ENCODE peak calls at places on chromosomes 1 and 21, in six cellular contexts. Q, I, N, D, H and S are unnamed samples. For H3K36me3, the result is how much of the 10 kb centered on the place peaks cover.

GRCh38 chr1:183242556-183242955 is 56.5 kb downstream of the LAMC2 start:
- DNase-seq in Q (no peak), I (no peak), N (no peak), D (no peak), H (no peak), S (no peak)

GRCh38 chr1:162882248-162882666 is 21.3 kb upstream of the CCDC190 start:
- DNase-seq in Q (no peak), I (no peak), N (no peak), D (no peak), H (no peak), S (no peak)

GRCh38 chr1:240790851-240791250 is 178.9 kb upstream of the GREM2 start:
- DNase-seq in Q (no peak), I (no peak), N (no peak), D (no peak), H (no peak), S (no peak)

GRCh38 chr1:14138135-14138506 is 438.1 kb downstream of the PRDM2 start:
- DNase-seq in Q (peak), I (no peak), N (no peak), D (no peak), H (no peak), S (no peak)

GRCh38 chr1:63917571-63918394 is 144.0 kb downstream of the ROR1 start:
- DNase-seq in Q (peak), I (no peak), N (no peak), D (no peak), H (no peak), S (no peak)

GRCh38 chr1:162562452-162562828 is 918 bp downstream of the UAP1 start:
- DNase-seq in Q (peak), I (no peak), N (peak), D (peak), H (no peak), S (no peak)

GRCh38 chr1:221284028-221284427 is 404.8 kb downstream of the HLX start:
- DNase-seq in Q (peak), I (no peak), N (no peak), D (no peak), H (no peak), S (no peak)

GRCh38 chr1:195376190-195376589 is 1232.0 kb downstream of the KCNT2 start:
- DNase-seq in Q (peak), I (no peak), N (no peak), D (no peak), H (no peak), S (no peak)

GRCh38 chr1:32623775-32624174 is 26.6 kb downstream of the ZBTB8OS start:
- DNase-seq in Q (no peak), I (no peak), N (no peak), D (no peak), H (no peak), S (no peak)

GRCh38 chr1:198771562-198772153 is 132.8 kb downstream of the PTPRC start:
- DNase-seq in Q (peak), I (no peak), N (no peak), D (no peak), H (no peak), S (no peak)

GRCh38 chr1:203621559-203622130 is 5.0 kb upstream of the ATP2B4 start:
- DNase-seq in Q (peak), I (no peak), N (no peak), D (peak), H (no peak), S (no peak)

GRCh38 chr1:28045777-28046176 is 42.6 kb downstream of the EYA3 start:
- DNase-seq in Q (no peak), I (no peak), N (no peak), D (no peak), H (no peak), S (no peak)

GRCh38 chr1:107933736-107934135 is 31.2 kb downstream of the VAV3 start:
- DNase-seq in Q (no peak), I (no peak), N (no peak), D (no peak), H (no peak), S (no peak)

GRCh38 chr1:162976628-162977027 is 92.5 kb upstream of the RGS4 start:
- DNase-seq in Q (no peak), I (no peak), N (no peak), D (no peak), H (no peak), S (no peak)

GRCh38 chr1:245788269-245788668 is 633.5 kb downstream of the KIF26B start:
- DNase-seq in Q (peak), I (no peak), N (no peak), D (no peak), H (no peak), S (no peak)

GRCh38 chr1:65265296-65266271 is 43.8 kb upstream of the DNAJC6 start:
- DNase-seq in Q (peak), I (peak), N (peak), D (peak), H (no peak), S (peak)

GRCh38 chr1:153343811-153344717 is 4.6 kb downstream of the PGLYRP4 start:
- DNase-seq in Q (no peak), I (no peak), N (no peak), D (no peak), H (peak), S (no peak)

GRCh38 chr1:7886346-7886745 is 33.5 kb upstream of the UTS2 start:
- DNase-seq in Q (peak), I (no peak), N (no peak), D (peak), H (no peak), S (no peak)

GRCh38 chr1:75791022-75791421 is 5.0 kb downstream of the RABGGTB start:
- DNase-seq in Q (peak), I (no peak), N (no peak), D (peak), H (no peak), S (no peak)

GRCh38 chr1:68442822-68443556 is 6.8 kb downstream of the RPE65 start:
- DNase-seq in Q (peak), I (no peak), N (peak), D (peak), H (no peak), S (no peak)

GRCh38 chr21:32137266-32137665 is 141.6 kb downstream of the MIS18A start:
- DNase-seq in Q (no peak), I (no peak), N (no peak), D (no peak), H (no peak), S (no peak)

GRCh38 chr1:68049941-68050878 is at the start of gene DIRAS3:
- DNase-seq in Q (peak), I (peak), N (peak), D (peak), H (peak), S (no peak)

GRCh38 chr1:5991784-5992033 is 516 bp downstream of the NPHP4 start:
- DNase-seq in Q (no peak), I (peak), N (peak), D (peak), H (no peak), S (no peak)

GRCh38 chr1:7403265-7404045 is 367.6 kb upstream of the VAMP3 start:
- DNase-seq in Q (no peak), I (no peak), N (no peak), D (no peak), H (no peak), S (no peak)

GRCh38 chr1:174166530-174167328 is 7.4 kb downstream of the RABGAP1L start:
- DNase-seq in Q (no peak), I (no peak), N (no peak), D (no peak), H (no peak), S (no peak)

GRCh38 chr1:206885341-206886060 is 11.7 kb upstream of the IL24 start:
- DNase-seq in Q (no peak), I (no peak), N (no peak), D (no peak), H (no peak), S (no peak)

GRCh38 chr1:36816348-36816747 is 218.0 kb downstream of the GRIK3 start:
- DNase-seq in Q (no peak), I (no peak), N (no peak), D (no peak), H (no peak), S (no peak)

GRCh38 chr21:42865361-42866160 is 13.8 kb downstream of the WDR4 start:
- DNase-seq in Q (no peak), I (peak), N (peak), D (no peak), H (no peak), S (no peak)

GRCh38 chr1:174976436-174977107 is 23.2 kb upstream of the CACYBP start:
- DNase-seq in Q (peak), I (no peak), N (peak), D (no peak), H (no peak), S (no peak)

GRCh38 chr1:42952353-42953001 is 6.2 kb downstream of the SLC2A1 start:
- DNase-seq in Q (peak), I (no peak), N (no peak), D (no peak), H (no peak), S (peak)

GRCh38 chr1:174217787-174218574 is 58.7 kb downstream of the RABGAP1L start:
- DNase-seq in Q (peak), I (no peak), N (no peak), D (peak), H (no peak), S (no peak)

GRCh38 chr21:34046917-34047316 is 26.5 kb upstream of the MRPS6 start:
- DNase-seq in Q (no peak), I (no peak), N (no peak), D (no peak), H (no peak), S (no peak)
- H3K27ac ChIP-seq in Q (no peak), I (no peak), N (no peak), D (no peak), H (no peak), S (no peak)

DNA sequence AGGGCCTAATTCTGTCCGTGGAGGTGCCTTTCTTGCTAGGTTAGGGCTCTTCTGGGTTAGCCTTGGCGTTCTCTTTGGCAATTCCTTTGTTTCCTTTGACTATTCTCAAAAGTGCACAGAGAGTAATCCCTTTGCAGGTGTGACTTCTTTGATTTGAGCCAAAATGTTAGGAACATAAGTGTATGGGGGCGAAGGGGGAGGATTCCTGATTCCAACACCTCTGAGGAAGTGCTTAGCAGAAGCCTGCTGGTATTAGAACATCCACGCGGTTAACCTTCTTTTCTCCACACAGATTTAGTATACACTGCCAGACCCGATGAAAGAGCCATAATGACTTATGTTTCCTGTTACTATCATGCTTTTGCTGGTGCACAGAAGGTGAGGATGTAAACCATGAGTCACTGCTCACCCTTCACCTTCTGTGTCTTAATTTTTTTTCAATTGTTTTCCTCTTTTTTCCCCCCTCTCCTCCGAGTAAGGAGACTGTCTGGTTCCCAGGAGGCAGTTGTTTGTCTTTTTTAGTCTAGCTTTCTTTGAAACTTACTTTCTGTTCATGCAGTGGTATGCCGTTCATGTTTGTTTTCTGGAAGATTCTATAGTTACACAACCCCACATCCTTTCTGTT is 48.0 kb downstream of the ACTN2 start:
- DNase-seq in Q (peak), I (no peak), N (no peak), D (no peak), H (no peak), S (no peak)
- H3K36me3 ChIP-seq in Q (under half), I (half or more), N (under half), D (under half), H (under half), S (under half)

GRCh38 chr1:88802950-88803349 is 88.4 kb downstream of the GTF2B start:
- DNase-seq in Q (peak), I (no peak), N (no peak), D (no peak), H (no peak), S (no peak)
- H3K27ac ChIP-seq in Q (no peak), I (no peak), N (no peak), D (no peak), H (no peak), S (no peak)

DNA sequence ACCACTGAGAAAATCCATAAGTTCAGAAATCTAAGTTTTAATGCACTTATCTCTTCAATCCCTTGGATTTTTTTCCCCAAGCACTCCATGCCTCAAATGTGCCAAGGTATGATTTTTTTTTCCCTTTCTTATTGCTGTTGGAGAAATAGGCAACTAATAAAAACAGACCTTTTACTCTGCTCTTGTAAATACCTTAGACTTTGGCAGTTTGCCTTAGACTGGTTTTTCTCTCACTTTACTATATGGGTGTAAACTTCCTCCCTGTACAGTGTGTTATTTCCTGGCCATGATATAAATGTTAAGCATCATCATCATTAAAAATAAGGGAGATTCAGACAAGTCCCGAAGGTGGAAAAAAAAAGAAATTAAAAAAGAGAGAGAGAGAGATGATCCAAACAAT is 65.7 kb downstream of the LRRC8C start:
- DNase-seq in Q (no peak), I (no peak), N (no peak), D (no peak), H (no peak), S (no peak)
- H3K36me3 ChIP-seq in Q (under half), I (under half), N (under half), D (under half), H (under half), S (under half)